ENCODE peak calls at places on chromosomes 11 and 22, in seven cellular contexts. J, M, F, P, Y, Z and S are unnamed samples.
A peak's percentile ranks its signal among the peaks of the same experiment; 100 is the strongest.

GRCh38 chr11:102523887-102524286 is 6.7 kb downstream of the MMP7 start:
- DNase-seq in J (no peak), M (no peak), F (no peak), P (no peak), Y (no peak), Z (no peak), S (no peak)

GRCh38 chr22:46224044-46224746 is 25.9 kb downstream of the CDPF1 start:
- DNase-seq in J (no peak), M (no peak), F (no peak), P (no peak), Y (no peak), Z (no peak), S (no peak)

GRCh38 chr22:48244388-48245118 is 1482.1 kb downstream of the TBC1D22A start:
- DNase-seq in J (no peak), M (no peak), F (no peak), P (no peak), Y (no peak), Z (no peak), S (no peak)

GRCh38 chr11:62842171-62842717 is 2.9 kb upstream of the WDR74 start:
- DNase-seq in J (peak; percentile 46), M (no peak), F (no peak), P (peak; percentile 61), Y (no peak), Z (peak; percentile 29), S (no peak)

GRCh38 chr11:104337273-104337672 is 173.3 kb upstream of the PDGFD start:
- DNase-seq in J (no peak), M (no peak), F (no peak), P (no peak), Y (no peak), Z (peak; percentile 13), S (no peak)

GRCh38 chr11:7576671-7577225 is 62.9 kb downstream of the PPFIBP2 start:
- DNase-seq in J (no peak), M (no peak), F (no peak), P (no peak), Y (peak; percentile 67), Z (peak; percentile 39), S (no peak)

GRCh38 chr22:20192972-20193760 is 42.3 kb upstream of the CCDC188 start:
- DNase-seq in J (no peak), M (no peak), F (no peak), P (no peak), Y (no peak), Z (no peak), S (no peak)

GRCh38 chr11:124835918-124836317 is 29.3 kb upstream of the ROBO3 start:
- DNase-seq in J (no peak), M (no peak), F (no peak), P (no peak), Y (no peak), Z (no peak), S (no peak)

GRCh38 chr22:40396882-40397281 is 26.5 kb downstream of the SGSM3 start:
- DNase-seq in J (peak; percentile 88), M (peak; percentile 64), F (no peak), P (no peak), Y (peak; percentile 62), Z (peak; percentile 71), S (no peak)

GRCh38 chr11:32448232-32448631 is 12.9 kb upstream of the WT1 start:
- DNase-seq in J (no peak), M (no peak), F (peak; percentile 9), P (no peak), Y (no peak), Z (peak; percentile 73), S (no peak)

GRCh38 chr11:60942970-60943565 is 8.9 kb downstream of the SLC15A3 start:
- DNase-seq in J (no peak), M (peak; percentile 66), F (no peak), P (no peak), Y (no peak), Z (peak; percentile 51), S (no peak)

GRCh38 chr11:1561955-1562354 is 10.1 kb downstream of the DUSP8 start:
- DNase-seq in J (no peak), M (no peak), F (no peak), P (no peak), Y (no peak), Z (no peak), S (no peak)

GRCh38 chr11:79708319-79708928 is 267.6 kb upstream of the TENM4 start:
- DNase-seq in J (peak; percentile 63), M (no peak), F (peak; percentile 1), P (no peak), Y (peak; percentile 5), Z (peak; percentile 63), S (peak; percentile 12)

GRCh38 chr11:1017269-1018005 is 19.1 kb downstream of the MUC6 start:
- DNase-seq in J (no peak), M (peak; percentile 41), F (no peak), P (no peak), Y (no peak), Z (no peak), S (no peak)

GRCh38 chr11:94002226-94002625 is 18.9 kb upstream of the HEPHL1 start:
- DNase-seq in J (no peak), M (no peak), F (no peak), P (no peak), Y (no peak), Z (peak; percentile 26), S (no peak)

GRCh38 chr11:86981777-86982540 is 26.8 kb upstream of the FZD4 start:
- DNase-seq in J (no peak), M (no peak), F (no peak), P (no peak), Y (no peak), Z (no peak), S (no peak)

GRCh38 chr11:86980397-86980796 is 25.2 kb upstream of the FZD4 start:
- DNase-seq in J (no peak), M (no peak), F (no peak), P (no peak), Y (no peak), Z (no peak), S (no peak)

GRCh38 chr11:86977441-86978050 is 22.4 kb upstream of the FZD4 start:
- DNase-seq in J (no peak), M (no peak), F (no peak), P (peak; percentile 73), Y (peak; percentile 16), Z (no peak), S (no peak)

GRCh38 chr11:86978247-86978646 is 23.1 kb upstream of the FZD4 start:
- DNase-seq in J (no peak), M (no peak), F (no peak), P (peak; percentile 87), Y (no peak), Z (peak; percentile 57), S (no peak)

GRCh38 chr11:86978756-86979608 is 23.8 kb upstream of the FZD4 start:
- DNase-seq in J (peak; percentile 48), M (no peak), F (no peak), P (no peak), Y (peak; percentile 45), Z (peak; percentile 82), S (no peak)
- TF ChIP-seq CTCF in J (peak; percentile 65), M (peak; percentile 48), F (peak; percentile 60), P (peak; percentile 56), Y (no peak), Z (no peak), S (peak; percentile 48)

GRCh38 chr22:31750365-31751284 is 693 bp upstream of the PRR14L start:
- DNase-seq in J (no peak), M (no peak), F (no peak), P (no peak), Y (no peak), Z (no peak), S (no peak)
- H3K4me3 ChIP-seq in J (no peak overlapping the region), M (no peak overlapping the region), F (peak overlapping the region; percentile 70), P (peak overlapping the region; percentile 80), Y (peak overlapping the region; percentile 86), Z (peak overlapping the region; percentile 98), S (peak overlapping the region; percentile 33)

GRCh38 chr11:72753341-72754148 is 1.3 kb upstream of the ARAP1 start:
- DNase-seq in J (no peak), M (no peak), F (no peak), P (no peak), Y (no peak), Z (no peak), S (no peak)
- TF ChIP-seq CTCF in J (no peak), M (no peak), F (peak; percentile 11), P (peak; percentile 14), Y (no peak), Z (peak; percentile 23), S (no peak)

DNA sequence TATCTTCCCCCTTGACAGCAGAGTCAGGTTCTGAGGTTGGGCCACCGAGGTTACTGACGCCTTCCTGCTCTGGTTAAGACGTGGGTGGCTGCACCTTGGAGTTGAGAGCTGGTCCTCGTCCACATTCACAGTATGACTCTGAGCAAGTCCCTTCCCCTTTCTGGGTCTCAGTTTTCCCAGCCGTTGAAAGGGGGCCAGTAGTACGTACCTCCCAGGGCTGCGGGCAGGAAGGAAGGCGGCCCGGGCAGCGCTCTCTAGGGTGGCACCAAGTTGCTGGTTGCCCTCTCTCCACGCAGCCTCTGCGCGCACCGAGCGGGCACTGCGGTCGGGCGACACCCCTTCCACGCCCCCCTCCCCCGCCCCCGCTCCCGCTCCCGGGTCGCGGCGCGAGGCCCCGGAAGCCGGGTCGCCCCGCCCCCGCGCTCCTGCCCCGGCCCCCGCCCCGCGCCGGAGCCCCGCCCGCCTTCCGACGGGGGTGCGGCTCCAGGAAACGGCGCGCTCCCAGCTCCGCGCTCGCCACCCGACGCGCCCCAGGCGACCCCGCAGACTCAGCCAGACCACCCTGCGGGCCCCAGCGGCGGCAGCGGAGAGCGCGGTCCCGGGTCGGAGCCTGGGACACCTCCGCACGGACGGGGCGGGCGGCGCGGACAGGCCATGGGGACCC is at the start of gene EHBP1L1:
- DNase-seq in J (peak; percentile 85), M (peak; percentile 66), F (peak; percentile 70), P (no peak), Y (peak; percentile 73), Z (peak; percentile 57), S (peak; percentile 75)
- H3K4me3 ChIP-seq in J (peak within 1 kb of the TSS; percentile 79), M (peak within 1 kb of the TSS; percentile 65), F (peak within 1 kb of the TSS; percentile 97), P (peak within 1 kb of the TSS; percentile 66), Y (peak within 1 kb of the TSS; percentile 88), Z (peak within 1 kb of the TSS; percentile 60), S (peak within 1 kb of the TSS; percentile 90)

DNA sequence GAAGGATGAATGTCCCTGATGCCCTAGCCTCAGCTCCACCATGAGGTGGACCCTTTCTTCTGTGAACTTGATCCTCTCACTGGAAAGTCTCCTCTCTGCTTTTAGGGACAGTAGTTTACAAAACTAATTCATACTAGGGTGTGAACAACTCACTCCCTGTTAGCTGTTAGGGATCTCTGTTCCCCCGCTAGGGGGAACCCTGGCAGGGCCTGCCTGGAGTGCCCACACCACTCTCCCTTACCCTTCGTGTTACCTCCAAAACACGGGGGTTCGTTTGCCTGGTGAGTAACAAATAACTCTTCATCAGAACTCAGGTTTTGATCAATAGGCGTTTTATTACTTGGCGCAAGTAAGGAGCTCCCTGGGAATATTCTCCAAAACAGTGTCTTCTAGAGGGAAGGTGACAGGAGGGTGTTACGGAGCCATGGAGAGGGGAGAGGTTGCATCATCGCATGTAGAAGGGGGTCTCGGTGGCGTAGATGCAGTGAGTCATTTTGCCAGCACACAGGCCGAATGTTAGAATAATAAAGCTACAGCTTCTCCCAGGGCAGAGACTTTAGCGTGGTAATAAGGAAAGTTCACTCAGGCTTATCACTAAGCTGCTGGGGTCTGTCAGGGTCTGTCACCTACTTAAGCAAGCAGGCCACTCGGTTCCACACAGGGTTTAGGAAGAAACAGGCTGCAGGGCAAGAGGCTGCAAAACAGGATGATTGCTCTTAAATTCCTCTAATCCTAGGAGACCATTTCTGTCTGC is 45.8 kb downstream of the C11orf96 start:
- DNase-seq in J (no peak), M (no peak), F (no peak), P (no peak), Y (no peak), Z (peak; percentile 38), S (no peak)
- TF ChIP-seq CTCF in J (no peak), M (no peak), F (no peak), P (peak; percentile 43), Y (peak; percentile 6), Z (peak; percentile 58), S (no peak)

GRCh38 chr22:37266581-37267127 is 15.7 kb upstream of the CYTH4 start:
- DNase-seq in J (no peak), M (no peak), F (no peak), P (no peak), Y (no peak), Z (no peak), S (no peak)
- H3K4me3 ChIP-seq in J (no peak overlapping the region), M (no peak overlapping the region), F (peak overlapping the region; percentile 52), P (no peak overlapping the region), Y (peak overlapping the region; percentile 46), Z (peak overlapping the region; percentile 62), S (peak overlapping the region; percentile 59)